ENCODE peak calls at places on chromosomes 16 and 17, in four cellular contexts. A, G, W and R are unnamed samples.

GRCh38 chr17:27323538-27324212 is 29.8 kb downstream of the WSB1 start:
- DNase-seq in A (no peak), G (no peak), W (peak), R (no peak)

GRCh38 chr17:1882836-1883235 is 53.0 kb downstream of the RPA1 start:
- DNase-seq in A (no peak), G (no peak), W (peak), R (peak)

GRCh38 chr16:60100371-60100770 is 1366.3 kb upstream of the GOT2 start:
- DNase-seq in A (no peak), G (no peak), W (no peak), R (no peak)

GRCh38 chr16:69112285-69113129 is 7.1 kb downstream of the HAS3 start:
- DNase-seq in A (no peak), G (peak), W (peak), R (peak)

GRCh38 chr16:2208308-2208707 is 2.4 kb downstream of the BRICD5 start:
- DNase-seq in A (no peak), G (no peak), W (no peak), R (no peak)

GRCh38 chr17:7656958-7657715 is 6.4 kb downstream of the ATP1B2 start:
- DNase-seq in A (no peak), G (no peak), W (no peak), R (no peak)

GRCh38 chr17:72406501-72406900 is 285.7 kb downstream of the SOX9 start:
- DNase-seq in A (no peak), G (no peak), W (no peak), R (no peak)

GRCh38 chr16:49639739-49640388 is 216.0 kb downstream of the ZNF423 start:
- DNase-seq in A (no peak), G (no peak), W (no peak), R (no peak)

GRCh38 chr16:3129137-3130131 is 5.4 kb upstream of the ZNF213 start:
- DNase-seq in A (no peak), G (peak), W (peak), R (no peak)

GRCh38 chr17:17153071-17153470 is 53.1 kb downstream of the PLD6 start:
- DNase-seq in A (no peak), G (no peak), W (no peak), R (no peak)

GRCh38 chr17:78839762-78840529 is 668 bp downstream of the USP36 start:
- DNase-seq in A (no peak), G (peak), W (peak), R (peak)

GRCh38 chr16:80526418-80527061 is 14.3 kb upstream of the DYNLRB2 start:
- DNase-seq in A (no peak), G (peak), W (peak), R (no peak)

GRCh38 chr17:70048020-70048419 is 27.0 kb upstream of the KCNJ16 start:
- DNase-seq in A (no peak), G (no peak), W (no peak), R (no peak)

GRCh38 chr16:20042848-20043247 is 30.8 kb downstream of the GPR139 start:
- DNase-seq in A (no peak), G (no peak), W (peak), R (no peak)

GRCh38 chr17:74466111-74466784 is at the start of gene CD300A:
- DNase-seq in A (no peak), G (peak), W (no peak), R (no peak)

GRCh38 chr17:76695059-76695892 is 15.5 kb downstream of the MXRA7 start:
- DNase-seq in A (no peak), G (no peak), W (no peak), R (no peak)

GRCh38 chr17:44677136-44677535 is 12.4 kb downstream of the CCDC43 start:
- DNase-seq in A (no peak), G (no peak), W (no peak), R (no peak)

GRCh38 chr17:20922128-20922670 is 120.6 kb downstream of the USP22 start:
- DNase-seq in A (no peak), G (no peak), W (peak), R (no peak)

GRCh38 chr16:88940196-88941050 is 36.6 kb downstream of the CBFA2T3 start:
- DNase-seq in A (no peak), G (no peak), W (no peak), R (peak)

GRCh38 chr17:40415390-40415789 is 2.3 kb downstream of the TOP2A start:
- DNase-seq in A (no peak), G (no peak), W (peak), R (no peak)

GRCh38 chr16:67514382-67514828 is 14.2 kb upstream of the RIPOR1 start:
- DNase-seq in A (peak), G (peak), W (peak), R (peak)

GRCh38 chr17:79045830-79046500 is 22.0 kb downstream of the C1QTNF1 start:
- DNase-seq in A (no peak), G (peak), W (peak), R (peak)

GRCh38 chr17:71709974-71710373 is 410.8 kb upstream of the SOX9 start:
- DNase-seq in A (no peak), G (no peak), W (no peak), R (no peak)

GRCh38 chr16:26645629-26646028 is 421.1 kb upstream of the C16orf82 start:
- DNase-seq in A (no peak), G (no peak), W (peak), R (no peak)

GRCh38 chr16:10308305-10309193 is 77.3 kb upstream of the ATF7IP2 start:
- DNase-seq in A (peak), G (no peak), W (no peak), R (no peak)

GRCh38 chr16:17149904-17150483 is 320.8 kb downstream of the XYLT1 start:
- DNase-seq in A (no peak), G (no peak), W (peak), R (no peak)

GRCh38 chr17:1562178-1562643 is 381 bp downstream of the PITPNA start:
- DNase-seq in A (no peak), G (no peak), W (no peak), R (peak)

GRCh38 chr16:4371481-4372314 is at the start of gene VASN:
- DNase-seq in A (no peak), G (no peak), W (peak), R (peak)

GRCh38 chr16:29877266-29877961 is 14.4 kb upstream of the CDIPT start:
- DNase-seq in A (peak), G (peak), W (peak), R (no peak)

GRCh38 chr16:88968589-88969280 is 8.3 kb downstream of the CBFA2T3 start:
- DNase-seq in A (no peak), G (no peak), W (no peak), R (no peak)

GRCh38 chr17:62206550-62206949 is 141.5 kb upstream of the MED13 start:
- DNase-seq in A (no peak), G (no peak), W (no peak), R (no peak)

GRCh38 chr17:77427471-77427991 is 286.8 kb downstream of the SEC14L1 start:
- DNase-seq in A (no peak), G (no peak), W (peak), R (no peak)

DNA sequence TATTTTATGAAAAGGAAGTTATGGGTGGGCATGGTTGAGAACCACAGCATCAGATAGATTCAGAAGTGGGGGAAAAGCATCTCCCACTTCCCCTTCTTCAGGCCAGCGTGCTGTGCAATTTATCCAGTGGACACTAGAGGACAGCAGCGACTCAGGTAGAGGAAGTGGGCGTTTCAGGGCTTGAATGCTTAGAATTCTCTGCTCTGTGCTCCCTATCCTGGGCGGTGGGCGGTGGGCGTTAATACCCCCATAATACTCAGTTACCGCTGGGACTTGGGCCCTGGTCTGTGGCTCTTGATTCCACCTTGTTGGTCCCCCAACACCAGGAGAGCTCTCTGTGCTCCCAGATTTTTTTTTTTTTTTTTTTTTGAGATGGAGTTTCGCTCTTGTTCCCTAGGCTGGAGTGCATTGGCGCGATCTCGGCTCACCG is 3.7 kb upstream of the LYZL6 start:
- DNase-seq in A (no peak), G (peak), W (peak), R (no peak)
- TF ChIP-seq SPI1 in A (peak), G (peak), W (peak), R (peak)

GRCh38 chr16:54318941-54319340 is 32.4 kb upstream of the IRX3 start:
- DNase-seq in A (no peak), G (no peak), W (no peak), R (no peak)
- TF ChIP-seq SPI1 in A (no peak), G (no peak), W (no peak), R (no peak)

GRCh38 chr16:48526058-48526957 is 83.7 kb downstream of the N4BP1 start:
- DNase-seq in A (peak), G (peak), W (peak), R (peak)
- TF ChIP-seq SPI1 in A (no peak), G (no peak), W (no peak), R (peak)

GRCh38 chr17:30363715-30364202 is 15.0 kb upstream of the CPD start:
- DNase-seq in A (peak), G (peak), W (peak), R (no peak)
- TF ChIP-seq SPI1 in A (peak), G (peak), W (peak), R (peak)

GRCh38 chr16:23245268-23245667 is 56.8 kb upstream of the SCNN1B start:
- DNase-seq in A (no peak), G (no peak), W (no peak), R (no peak)
- TF ChIP-seq SPI1 in A (no peak), G (no peak), W (no peak), R (no peak)